ENCODE peak calls at places on chromosomes 1 and 21, in nine cellular contexts. Y, L, B, Z, A, P, H, O and S are unnamed samples.

GRCh38 chr1:101060992-101061391 is 35.4 kb upstream of the DPH5 start:
- DNase-seq in Y (no peak), L (no peak), B (no peak), Z (no peak), A (no peak), P (no peak), H (no peak), O (no peak), S (no peak)

GRCh38 chr1:226201029-226201593 is 14.6 kb upstream of the ACBD3 start:
- DNase-seq in Y (no peak), L (no peak), B (no peak), Z (peak), A (peak), P (no peak), H (no peak), O (no peak), S (peak)

GRCh38 chr1:159986531-159986930 is 32.5 kb upstream of the SLAMF9 start:
- DNase-seq in Y (no peak), L (no peak), B (no peak), Z (no peak), A (no peak), P (no peak), H (no peak), O (no peak), S (no peak)

GRCh38 chr1:155005076-155005971 is 2.7 kb downstream of the ZBTB7B start:
- DNase-seq in Y (no peak), L (no peak), B (no peak), Z (no peak), A (peak), P (no peak), H (no peak), O (no peak), S (peak)

GRCh38 chr1:236888903-236889302 is 93.8 kb downstream of the MTR start:
- DNase-seq in Y (no peak), L (no peak), B (no peak), Z (no peak), A (no peak), P (no peak), H (no peak), O (no peak), S (no peak)

GRCh38 chr1:59043796-59044195 is 253.1 kb upstream of the FGGY start:
- DNase-seq in Y (no peak), L (no peak), B (no peak), Z (peak), A (peak), P (no peak), H (peak), O (no peak), S (peak)

GRCh38 chr1:2124446-2125198 is 70.0 kb downstream of the FAAP20 start:
- DNase-seq in Y (no peak), L (no peak), B (no peak), Z (no peak), A (no peak), P (no peak), H (no peak), O (no peak), S (no peak)

GRCh38 chr1:151980287-151981177 is 13.1 kb downstream of the S100A10 start:
- DNase-seq in Y (no peak), L (no peak), B (no peak), Z (no peak), A (peak), P (no peak), H (peak), O (no peak), S (peak)

GRCh38 chr1:12031039-12031980 is 12.0 kb downstream of the MIIP start:
- DNase-seq in Y (no peak), L (no peak), B (peak), Z (peak), A (peak), P (no peak), H (no peak), O (no peak), S (peak)

GRCh38 chr1:202343652-202344349 is 2.1 kb upstream of the UBE2T start:
- DNase-seq in Y (no peak), L (no peak), B (peak), Z (peak), A (peak), P (peak), H (peak), O (no peak), S (peak)

GRCh38 chr1:161930064-161930463 is 93.6 kb downstream of the OLFML2B start:
- DNase-seq in Y (no peak), L (no peak), B (no peak), Z (no peak), A (peak), P (no peak), H (peak), O (no peak), S (peak)

GRCh38 chr1:195428927-195429326 is 1179.3 kb downstream of the KCNT2 start:
- DNase-seq in Y (no peak), L (no peak), B (no peak), Z (no peak), A (no peak), P (no peak), H (no peak), O (no peak), S (no peak)

GRCh38 chr1:177984761-177985160 is 14.9 kb upstream of the SEC16B start:
- DNase-seq in Y (no peak), L (no peak), B (no peak), Z (no peak), A (no peak), P (no peak), H (no peak), O (no peak), S (no peak)

GRCh38 chr1:109017134-109017533 is 24.8 kb downstream of the WDR47 start:
- DNase-seq in Y (no peak), L (no peak), B (no peak), Z (no peak), A (no peak), P (no peak), H (no peak), O (no peak), S (no peak)

GRCh38 chr21:15121655-15122120 is 56.9 kb upstream of the NRIP1 start:
- DNase-seq in Y (no peak), L (no peak), B (no peak), Z (no peak), A (no peak), P (no peak), H (peak), O (no peak), S (no peak)

GRCh38 chr1:117201808-117202207 is 8.9 kb downstream of the VTCN1 start:
- DNase-seq in Y (no peak), L (no peak), B (no peak), Z (no peak), A (no peak), P (no peak), H (no peak), O (no peak), S (no peak)

GRCh38 chr21:29295066-29295650 is 3.6 kb upstream of the BACH1 start:
- DNase-seq in Y (peak), L (no peak), B (no peak), Z (no peak), A (no peak), P (no peak), H (no peak), O (no peak), S (no peak)

GRCh38 chr1:25831569-25832196 is 11.9 kb downstream of the MTFR1L start:
- DNase-seq in Y (no peak), L (no peak), B (no peak), Z (no peak), A (no peak), P (no peak), H (no peak), O (no peak), S (no peak)

GRCh38 chr1:110383311-110383990 is 7.4 kb downstream of the SLC16A4 start:
- DNase-seq in Y (no peak), L (no peak), B (no peak), Z (no peak), A (peak), P (no peak), H (peak), O (no peak), S (no peak)

GRCh38 chr1:64363616-64364015 is 106.3 kb upstream of the CACHD1 start:
- DNase-seq in Y (no peak), L (no peak), B (no peak), Z (no peak), A (no peak), P (no peak), H (no peak), O (no peak), S (no peak)

GRCh38 chr1:160169553-160170399 is 18.4 kb downstream of the ATP1A4 start:
- DNase-seq in Y (no peak), L (no peak), B (no peak), Z (peak), A (no peak), P (no peak), H (no peak), O (no peak), S (no peak)

GRCh38 chr1:20119351-20119750 is at the start of gene PLA2G2D:
- DNase-seq in Y (no peak), L (no peak), B (no peak), Z (no peak), A (no peak), P (no peak), H (no peak), O (no peak), S (no peak)

GRCh38 chr1:235597867-235598553 is 51.6 kb downstream of the GNG4 start:
- DNase-seq in Y (no peak), L (no peak), B (peak), Z (peak), A (peak), P (no peak), H (peak), O (no peak), S (peak)

GRCh38 chr1:53589043-53589887 is 130.1 kb downstream of the DMRTB1 start:
- DNase-seq in Y (no peak), L (no peak), B (no peak), Z (no peak), A (no peak), P (no peak), H (no peak), O (no peak), S (no peak)

GRCh38 chr21:34219334-34220020 is 144.3 kb upstream of the KCNE2 start:
- DNase-seq in Y (no peak), L (no peak), B (no peak), Z (no peak), A (no peak), P (no peak), H (no peak), O (no peak), S (no peak)

GRCh38 chr21:43731476-43731875 is 12.5 kb downstream of the PDXK start:
- DNase-seq in Y (no peak), L (no peak), B (no peak), Z (no peak), A (no peak), P (no peak), H (no peak), O (no peak), S (no peak)

GRCh38 chr1:230458509-230458908 is 32.4 kb upstream of the PGBD5 start:
- DNase-seq in Y (no peak), L (no peak), B (no peak), Z (no peak), A (peak), P (no peak), H (no peak), O (no peak), S (no peak)